ENCODE peak calls at places on chromosomes 7 and 10, in eight cellular contexts. Y, V, Z, C, K, I, T and N are unnamed samples.

GRCh38 chr10:126898460-126898859 is 6.8 kb upstream of the DOCK1 start:
- DNase-seq in Y (no peak), V (no peak), Z (no peak), C (no peak), K (no peak), I (no peak), T (no peak), N (no peak)

GRCh38 chr7:2621948-2622640 is 9.7 kb upstream of the TTYH3 start:
- DNase-seq in Y (no peak), V (no peak), Z (no peak), C (no peak), K (no peak), I (no peak), T (peak; percentile 91), N (no peak)

GRCh38 chr10:90930971-90931841 is 10.3 kb upstream of the ANKRD1 start:
- DNase-seq in Y (no peak), V (peak; percentile 62), Z (peak; percentile 100), C (peak; percentile 51), K (no peak), I (peak; percentile 92), T (peak; percentile 84), N (peak; percentile 75)

GRCh38 chr10:67917683-67918082 is 33.2 kb downstream of the SIRT1 start:
- DNase-seq in Y (no peak), V (no peak), Z (no peak), C (no peak), K (no peak), I (no peak), T (no peak), N (no peak)

GRCh38 chr7:72622532-72622931 is 205.5 kb downstream of the TYW1B start:
- DNase-seq in Y (no peak), V (no peak), Z (no peak), C (no peak), K (no peak), I (no peak), T (no peak), N (no peak)

GRCh38 chr7:24336461-24336860 is 52.5 kb downstream of the NPY start:
- DNase-seq in Y (peak; percentile 44), V (no peak), Z (no peak), C (no peak), K (no peak), I (no peak), T (peak; percentile 39), N (no peak)

GRCh38 chr10:28281726-28282325 is 21.0 kb downstream of the MPP7 start:
- DNase-seq in Y (no peak), V (no peak), Z (peak; percentile 34), C (no peak), K (no peak), I (no peak), T (no peak), N (no peak)

GRCh38 chr10:51242393-51242792 is 168.1 kb downstream of the PRKG1 start:
- DNase-seq in Y (no peak), V (no peak), Z (no peak), C (no peak), K (no peak), I (no peak), T (no peak), N (no peak)

GRCh38 chr7:26100940-26101339 is 51.1 kb upstream of the NFE2L3 start:
- DNase-seq in Y (peak; percentile 48), V (no peak), Z (no peak), C (no peak), K (no peak), I (no peak), T (no peak), N (no peak)

GRCh38 chr10:789831-790701 is 100.6 kb upstream of the DIP2C start:
- DNase-seq in Y (no peak), V (no peak), Z (no peak), C (no peak), K (no peak), I (no peak), T (no peak), N (no peak)

GRCh38 chr10:95573953-95574604 is 12.9 kb upstream of the SORBS1 start:
- DNase-seq in Y (no peak), V (no peak), Z (no peak), C (no peak), K (no peak), I (no peak), T (no peak), N (no peak)

GRCh38 chr10:48684463-48684791 is 246 bp upstream of the WDFY4 start:
- DNase-seq in Y (no peak), V (no peak), Z (no peak), C (no peak), K (no peak), I (no peak), T (no peak), N (no peak)

GRCh38 chr7:140654661-140655060 is 14.0 kb upstream of the DENND2A start:
- DNase-seq in Y (no peak), V (no peak), Z (no peak), C (no peak), K (no peak), I (no peak), T (no peak), N (no peak)

GRCh38 chr10:119517235-119518141 is 25.0 kb downstream of the RGS10 start:
- DNase-seq in Y (peak; percentile 85), V (peak; percentile 23), Z (peak; percentile 77), C (peak; percentile 79), K (peak; percentile 54), I (peak; percentile 34), T (no peak), N (no peak)

GRCh38 chr7:42137941-42138340 is 99.1 kb downstream of the GLI3 start:
- DNase-seq in Y (no peak), V (peak; percentile 18), Z (no peak), C (no peak), K (no peak), I (no peak), T (no peak), N (peak; percentile 60)

GRCh38 chr10:110008518-110009339 is 945 bp downstream of the ADD3 start:
- DNase-seq in Y (peak; percentile 68), V (no peak), Z (peak; percentile 13), C (no peak), K (no peak), I (no peak), T (no peak), N (peak; percentile 24)

GRCh38 chr7:33836797-33837355 is 68.5 kb upstream of the BMPER start:
- DNase-seq in Y (peak; percentile 15), V (peak; percentile 57), Z (no peak), C (no peak), K (no peak), I (no peak), T (peak; percentile 49), N (no peak)

GRCh38 chr10:24617771-24618396 is 105.8 kb downstream of the ARHGAP21 start:
- DNase-seq in Y (peak; percentile 65), V (peak; percentile 57), Z (peak; percentile 48), C (peak; percentile 38), K (peak; percentile 35), I (peak; percentile 31), T (peak; percentile 59), N (no peak)

GRCh38 chr7:130891254-130892094 is 157.5 kb upstream of the KLF14 start:
- DNase-seq in Y (no peak), V (peak; percentile 98), Z (peak; percentile 98), C (peak; percentile 86), K (no peak), I (peak; percentile 99), T (no peak), N (peak; percentile 91)

GRCh38 chr10:99435986-99436633 is 5.7 kb upstream of the GOT1 start:
- DNase-seq in Y (peak; percentile 55), V (peak; percentile 59), Z (peak; percentile 58), C (peak; percentile 32), K (no peak), I (peak; percentile 53), T (no peak), N (peak; percentile 56)

GRCh38 chr7:24741691-24742639 is 15.3 kb downstream of the GSDME start:
- DNase-seq in Y (no peak), V (peak; percentile 98), Z (peak; percentile 99), C (no peak), K (no peak), I (peak; percentile 92), T (no peak), N (peak; percentile 81)

GRCh38 chr10:86753638-86754434 is 2.6 kb upstream of the BMPR1A start:
- DNase-seq in Y (no peak), V (no peak), Z (no peak), C (no peak), K (no peak), I (no peak), T (no peak), N (no peak)

GRCh38 chr7:137127806-137128205 is 215.7 kb downstream of the PTN start:
- DNase-seq in Y (no peak), V (no peak), Z (no peak), C (no peak), K (no peak), I (no peak), T (no peak), N (no peak)

GRCh38 chr7:111746950-111747349 is 184.7 kb upstream of the IMMP2L start:
- DNase-seq in Y (no peak), V (no peak), Z (no peak), C (no peak), K (no peak), I (no peak), T (no peak), N (no peak)

GRCh38 chr10:30832727-30833624 is 198.7 kb downstream of the ZNF438 start:
- DNase-seq in Y (no peak), V (no peak), Z (no peak), C (no peak), K (no peak), I (no peak), T (no peak), N (no peak)

GRCh38 chr7:16916733-16917132 is 35.0 kb upstream of the AGR3 start:
- DNase-seq in Y (no peak), V (no peak), Z (no peak), C (no peak), K (no peak), I (no peak), T (no peak), N (no peak)

GRCh38 chr7:77467453-77467852 is 51.3 kb upstream of the GSAP start:
- DNase-seq in Y (no peak), V (no peak), Z (no peak), C (no peak), K (no peak), I (no peak), T (no peak), N (no peak)

GRCh38 chr10:112588225-112588990 is 141.4 kb downstream of the VTI1A start:
- DNase-seq in Y (no peak), V (no peak), Z (no peak), C (no peak), K (no peak), I (no peak), T (no peak), N (no peak)

GRCh38 chr10:97196213-97197029 is 10.7 kb upstream of the SLIT1 start:
- DNase-seq in Y (peak; percentile 78), V (peak; percentile 54), Z (peak; percentile 62), C (peak; percentile 50), K (peak; percentile 46), I (peak; percentile 43), T (peak; percentile 52), N (peak; percentile 19)

GRCh38 chr7:134792968-134793367 is 13.5 kb downstream of the CALD1 start:
- DNase-seq in Y (peak; percentile 37), V (peak; percentile 86), Z (peak; percentile 70), C (no peak), K (no peak), I (peak; percentile 74), T (no peak), N (no peak)

GRCh38 chr7:73966062-73966940 is 61.7 kb upstream of the ELN start:
- DNase-seq in Y (no peak), V (peak; percentile 12), Z (no peak), C (no peak), K (no peak), I (no peak), T (no peak), N (no peak)

GRCh38 chr10:20207700-20208099 is 391.5 kb downstream of the PLXDC2 start:
- DNase-seq in Y (no peak), V (no peak), Z (no peak), C (no peak), K (no peak), I (no peak), T (no peak), N (no peak)

GRCh38 chr7:94394058-94394398 is 667 bp upstream of the COL1A2 start:
- DNase-seq in Y (no peak), V (peak; percentile 57), Z (peak; percentile 85), C (no peak), K (no peak), I (no peak), T (no peak), N (no peak)

GRCh38 chr7:131103997-131104396 is 223.7 kb upstream of the MKLN1 start:
- DNase-seq in Y (no peak), V (peak; percentile 92), Z (peak; percentile 85), C (no peak), K (no peak), I (peak; percentile 77), T (no peak), N (peak; percentile 14)